ENCODE peak calls at places on chromosomes 11 and 22, in five cellular contexts. R is stimulated activated CD4-positive, alpha-beta T cell treated with anti-CD3 and anti-CD28 coated beads, Interleukin-1b, Interleukin-23, amount 100 ng/mL, for 24 hours; V is NCI-H187 treated with DMSO at 0.1 percent for 48 hours; O is AG09309; Z is NCI-H226. I is an unnamed sample.

GRCh38 chr11:82682003-82682751 is 51.5 kb downstream of the FAM181B start:
- DNase-seq in Z (peak; percentile 49), R (no peak), O (peak; percentile 57), V (no peak), I (no peak)

GRCh38 chr11:105232021-105232420 is 92.5 kb upstream of the CARD18 start:
- DNase-seq in Z (no peak), O (no peak), R (no peak), V (no peak), I (no peak)

GRCh38 chr22:24146190-24146616 is 35.1 kb upstream of the SUSD2 start:
- DNase-seq in R (no peak), Z (peak; percentile 61), V (no peak), O (peak; percentile 53), I (no peak)

GRCh38 chr22:48819232-48819631 is 1008.4 kb downstream of the BRD1 start:
- DNase-seq in O (no peak), Z (no peak), R (no peak), V (no peak), I (no peak)

GRCh38 chr22:43411981-43412807 is at the start of gene MPPED1:
- DNase-seq in V (no peak), O (no peak), R (no peak), Z (no peak), I (no peak)

GRCh38 chr11:12723410-12724297 is 49.4 kb downstream of the TEAD1 start:
- DNase-seq in R (no peak), V (no peak), O (no peak), Z (no peak), I (no peak)

GRCh38 chr11:13880719-13881118 is 81.8 kb upstream of the SPON1 start:
- DNase-seq in O (no peak), Z (no peak), R (no peak), V (no peak), I (no peak)

GRCh38 chr11:68160100-68160695 is 39.0 kb upstream of the CHKA start:
- DNase-seq in Z (no peak), V (no peak), O (no peak), R (no peak), I (no peak)

GRCh38 chr11:130449996-130450419 is 1.6 kb downstream of the ADAMTS15 start:
- DNase-seq in V (no peak), O (no peak), Z (peak; percentile 93), R (no peak), I (no peak)

GRCh38 chr22:19842386-19843106 is 12.1 kb downstream of the GNB1L start:
- DNase-seq in O (no peak), V (no peak), Z (no peak), R (no peak), I (no peak)

GRCh38 chr11:45076761-45077160 is 69.7 kb upstream of the PRDM11 start:
- DNase-seq in V (no peak), R (no peak), O (no peak), Z (no peak), I (no peak)